ENCODE peak calls at places on chromosomes 6 and 20, in four cellular contexts. E, I, V and Z are unnamed samples.

GRCh38 chr20:49914310-49915117 is 815 bp downstream of the SPATA2 start:
- DNase-seq in I (no peak), V (no peak), E (no peak), Z (peak)

GRCh38 chr6:36381502-36382389 is 5.7 kb downstream of the ETV7 start:
- DNase-seq in V (no peak), I (no peak), E (no peak), Z (no peak)

GRCh38 chr6:55913213-55914195 is 38.1 kb upstream of the BMP5 start:
- DNase-seq in E (no peak), I (no peak), V (no peak), Z (no peak)

GRCh38 chr20:10547276-10548114 is 112.4 kb downstream of the SLX4IP start:
- DNase-seq in I (no peak), V (no peak), E (no peak), Z (no peak)

GRCh38 chr6:116385462-116385807 is 14.7 kb downstream of the DSE start:
- DNase-seq in V (no peak), E (no peak), I (no peak), Z (no peak)

GRCh38 chr6:26087284-26088115 is at the start of gene HFE:
- DNase-seq in I (peak), E (peak), V (peak), Z (peak)

GRCh38 chr6:170429457-170429856 is 122.9 kb downstream of the FAM120B start:
- DNase-seq in V (no peak), E (no peak), I (no peak), Z (no peak)

GRCh38 chr20:50731930-50732690 is 730 bp downstream of the PARD6B start:
- DNase-seq in V (no peak), E (no peak), I (peak), Z (no peak)

GRCh38 chr6:168450921-168451320 is 9.9 kb downstream of the SMOC2 start:
- DNase-seq in V (no peak), E (no peak), I (no peak), Z (no peak)

GRCh38 chr20:8434326-8434876 is 302.3 kb downstream of the PLCB1 start:
- DNase-seq in V (no peak), E (no peak), I (no peak), Z (no peak)

GRCh38 chr6:90274481-90275030 is 22.1 kb downstream of the BACH2 start:
- DNase-seq in E (no peak), I (no peak), V (no peak), Z (no peak)

GRCh38 chr6:24775520-24776058 is 852 bp downstream of the GMNN start:
- DNase-seq in I (peak), E (no peak), V (peak), Z (no peak)

GRCh38 chr6:160756021-160756420 is 54.0 kb downstream of the PLG start:
- DNase-seq in E (no peak), V (no peak), I (no peak), Z (no peak)

GRCh38 chr20:58081842-58082241 is 146.6 kb downstream of the ANKRD60 start:
- DNase-seq in V (no peak), E (no peak), I (peak), Z (no peak)

GRCh38 chr6:129849456-129849855 is 11.7 kb downstream of the TMEM244 start:
- DNase-seq in V (no peak), I (peak), E (no peak), Z (no peak)

GRCh38 chr20:17227199-17227535 is 327 bp downstream of the PCSK2 start:
- DNase-seq in V (no peak), I (no peak), E (no peak), Z (peak)

GRCh38 chr6:34570066-34570833 is 14.1 kb upstream of the SPDEF start:
- DNase-seq in V (no peak), I (no peak), E (no peak), Z (no peak)

GRCh38 chr6:9292975-9293374 is 857.6 kb upstream of the SLC35B3 start:
- DNase-seq in E (no peak), I (no peak), V (no peak), Z (no peak)

GRCh38 chr6:154956771-154957522 is 38.2 kb upstream of the TIAM2 start:
- DNase-seq in V (no peak), I (no peak), E (no peak), Z (no peak)

GRCh38 chr6:5146396-5146795 is 61.3 kb downstream of the PPP1R3G start:
- DNase-seq in E (no peak), V (no peak), I (no peak), Z (no peak)

GRCh38 chr20:12058201-12058600 is 140.5 kb downstream of the BTBD3 start:
- DNase-seq in I (no peak), E (no peak), V (no peak), Z (no peak)

GRCh38 chr6:42352856-42353564 is 98.7 kb downstream of the TRERF1 start:
- DNase-seq in I (peak), E (no peak), V (peak), Z (no peak)

GRCh38 chr20:4740774-4741431 is 19.2 kb downstream of the PRND start:
- DNase-seq in I (no peak), E (no peak), V (no peak), Z (no peak)

GRCh38 chr20:32737371-32738223 is 5.7 kb downstream of the COMMD7 start:
- DNase-seq in E (no peak), I (no peak), V (no peak), Z (no peak)

GRCh38 chr6:169961772-169962561 is 210.5 kb downstream of the ERMARD start:
- DNase-seq in E (peak), I (no peak), V (no peak), Z (peak)

GRCh38 chr20:4108495-4109306 is 93.3 kb upstream of the RNF24 start:
- DNase-seq in E (no peak), V (peak), I (peak), Z (peak)

GRCh38 chr6:52522655-52523054 is 54.2 kb downstream of the TRAM2 start:
- DNase-seq in E (no peak), I (peak), V (no peak), Z (no peak)

GRCh38 chr6:142222022-142222421 is 75.0 kb downstream of the VTA1 start:
- DNase-seq in I (no peak), V (no peak), E (no peak), Z (no peak)

GRCh38 chr20:51950926-51951325 is 148.6 kb upstream of the SALL4 start:
- DNase-seq in E (no peak), I (no peak), V (no peak), Z (no peak)

GRCh38 chr20:20130399-20130798 is 78.1 kb downstream of the CFAP61 start:
- DNase-seq in E (no peak), I (no peak), V (no peak), Z (no peak)

GRCh38 chr6:20740088-20740487 is 205.8 kb downstream of the CDKAL1 start:
- DNase-seq in V (no peak), E (no peak), I (no peak), Z (no peak)